ENCODE peak calls at places on chromosomes 12 and 14, in eight cellular contexts. Q is GM23248, F is thoracic aorta, B is cardiac muscle cell, N is ovary, X is fibroblast of lung, G is lower lobe of right lung, D is tibial artery. W is an unnamed sample.
A peak's percentile ranks its signal among the peaks of the same experiment; 100 is the strongest.

GRCh38 chr14:103511022-103511693 is 11.5 kb downstream of the CKB start:
- DNase-seq in Q (no peak), F (no peak), B (no peak), N (peak; percentile 15), X (no peak), G (peak; percentile 27), D (no peak), W (no peak)

GRCh38 chr12:76299536-76300296 is 48.5 kb downstream of the BBS10 start:
- DNase-seq in Q (no peak), F (no peak), B (no peak), N (no peak), X (no peak), G (no peak), D (no peak), W (no peak)

GRCh38 chr14:104331871-104332605 is 193.7 kb downstream of the KIF26A start:
- DNase-seq in Q (no peak), F (no peak), B (no peak), N (no peak), X (no peak), G (peak; percentile 30), D (no peak), W (no peak)

GRCh38 chr12:59040651-59041050 is 120.3 kb upstream of the LRIG3 start:
- DNase-seq in Q (peak; percentile 84), F (no peak), B (peak; percentile 63), N (no peak), X (peak; percentile 88), G (no peak), D (no peak), W (no peak)

GRCh38 chr12:99983721-99984258 is 946 bp downstream of the ANKS1B start:
- DNase-seq in Q (peak; percentile 17), F (no peak), B (no peak), N (no peak), X (peak; percentile 4), G (no peak), D (no peak), W (no peak)

GRCh38 chr12:76374395-76375020 is 26.3 kb upstream of the BBS10 start:
- DNase-seq in Q (peak; percentile 39), F (no peak), B (no peak), N (no peak), X (peak; percentile 17), G (no peak), D (no peak), W (no peak)

GRCh38 chr12:30694971-30695326 is 720 bp downstream of the IPO8 start:
- DNase-seq in Q (peak; percentile 71), F (no peak), B (peak; percentile 42), N (peak; percentile 31), X (peak; percentile 36), G (peak; percentile 63), D (peak; percentile 50), W (no peak)

GRCh38 chr12:117985182-117985581 is 16.4 kb upstream of the KSR2 start:
- DNase-seq in Q (peak; percentile 24), F (no peak), B (no peak), N (no peak), X (no peak), G (no peak), D (no peak), W (no peak)

GRCh38 chr12:1918081-1918874 is at the start of gene CACNA2D4:
- DNase-seq in Q (no peak), F (no peak), B (no peak), N (no peak), X (no peak), G (peak; percentile 51), D (no peak), W (no peak)

GRCh38 chr14:69612014-69612758 is 790 bp downstream of the SUSD6 start:
- DNase-seq in Q (peak; percentile 59), F (no peak), B (peak; percentile 28), N (peak; percentile 35), X (peak; percentile 25), G (peak; percentile 54), D (no peak), W (peak; percentile 37)
- H3K4me1 ChIP-seq in Q (peaks cover 48% of the 10 kb centered on the region), F (peaks cover 48% of the 10 kb centered on the region), B (peaks cover 41% of the 10 kb centered on the region), N (peaks cover 14% of the 10 kb centered on the region), X (peaks cover 12% of the 10 kb centered on the region), G (peaks cover 56% of the 10 kb centered on the region), D (no peaks in the 10 kb centered on the region), W (peaks cover 67% of the 10 kb centered on the region)

GRCh38 chr14:102437997-102438922 is 71.3 kb downstream of the ANKRD9 start:
- DNase-seq in Q (peak; percentile 94), F (peak; percentile 31), B (peak; percentile 91), N (peak; percentile 90), X (peak; percentile 79), G (peak; percentile 88), D (peak; percentile 77), W (peak; percentile 60)
- H3K4me3 ChIP-seq in Q (peak overlapping the region; percentile 63), F (peak overlapping the region; percentile 66), B (no peak overlapping the region), N (no peak overlapping the region), X (no peak overlapping the region), G (peak overlapping the region; percentile 33), D (peak overlapping the region; percentile 39), W (no peak overlapping the region)

GRCh38 chr12:3405821-3406220 is 85.2 kb upstream of the PRMT8 start:
- DNase-seq in Q (no peak), F (no peak), B (no peak), N (no peak), X (no peak), G (no peak), D (no peak), W (no peak)

GRCh38 chr12:3407723-3408122 is 83.3 kb upstream of the PRMT8 start:
- DNase-seq in Q (no peak), F (no peak), B (no peak), N (no peak), X (no peak), G (no peak), D (no peak), W (no peak)

GRCh38 chr12:3409662-3410061 is 81.3 kb upstream of the PRMT8 start:
- DNase-seq in Q (no peak), F (no peak), B (no peak), N (no peak), X (no peak), G (no peak), D (no peak), W (no peak)
- H3K9me3 ChIP-seq in Q (no peaks in the 10 kb centered on the region), F (peaks cover 23% of the 10 kb centered on the region), B (no peaks in the 10 kb centered on the region), N (no peaks in the 10 kb centered on the region), X (no peaks in the 10 kb centered on the region), G (peaks cover 30% of the 10 kb centered on the region), D (peaks cover 36% of the 10 kb centered on the region), W (no peaks in the 10 kb centered on the region)

GRCh38 chr12:52436828-52437474 is 2.8 kb upstream of the KRT75 start:
- DNase-seq in Q (no peak), F (no peak), B (no peak), N (no peak), X (no peak), G (no peak), D (no peak), W (no peak)

GRCh38 chr12:52437508-52437907 is 3.3 kb upstream of the KRT75 start:
- DNase-seq in Q (no peak), F (no peak), B (no peak), N (no peak), X (no peak), G (no peak), D (no peak), W (no peak)

GRCh38 chr12:52434760-52435530 is 774 bp upstream of the KRT75 start:
- DNase-seq in Q (peak; percentile 29), F (no peak), B (no peak), N (no peak), X (no peak), G (no peak), D (no peak), W (no peak)

GRCh38 chr12:52435659-52435999 is 1.5 kb upstream of the KRT75 start:
- DNase-seq in Q (no peak), F (no peak), B (no peak), N (no peak), X (no peak), G (no peak), D (no peak), W (no peak)

DNA sequence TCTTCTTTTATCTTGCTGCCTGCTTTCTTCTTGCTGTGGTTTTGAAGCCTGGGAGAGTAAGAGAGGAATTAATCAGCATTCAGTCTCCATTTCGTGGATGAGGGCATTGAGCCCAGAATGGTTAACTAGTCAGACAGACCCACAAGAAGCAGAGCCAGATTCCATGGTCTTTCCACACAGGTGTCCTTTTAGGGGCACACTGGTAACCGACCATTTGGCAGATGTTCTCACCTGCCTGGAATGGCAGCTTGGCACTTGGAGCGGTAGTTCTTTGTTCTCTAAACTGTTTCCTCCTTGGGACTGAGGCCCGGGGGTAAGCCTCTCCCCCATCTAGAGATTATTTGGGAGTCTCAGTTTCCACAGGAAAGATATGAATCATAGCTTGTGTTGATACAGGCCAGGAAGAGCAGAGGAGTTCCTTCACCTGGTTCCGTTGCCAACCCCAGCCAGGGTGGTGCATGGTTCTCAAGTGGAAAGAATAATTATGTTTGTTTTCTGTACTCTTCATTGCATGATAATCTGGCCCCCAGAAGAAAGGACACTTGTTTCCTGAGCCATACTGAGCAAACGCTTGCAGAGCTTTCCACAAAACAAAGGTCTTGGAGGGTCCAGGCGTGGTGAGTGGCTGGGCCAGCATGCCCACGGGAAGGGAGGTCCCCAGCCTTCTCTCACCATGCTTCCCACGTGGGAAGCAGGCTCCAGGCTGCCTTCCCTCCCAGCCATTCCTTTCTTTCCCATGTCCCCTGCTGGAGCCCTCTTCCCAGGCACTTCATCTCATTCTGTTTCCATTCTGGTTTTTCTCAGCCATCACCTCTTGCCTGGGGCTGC is 2.0 kb upstream of the KRT75 start:
- DNase-seq in Q (peak; percentile 56), F (no peak), B (peak; percentile 83), N (no peak), X (no peak), G (no peak), D (no peak), W (no peak)
- H3K4me1 ChIP-seq in Q (peaks cover 13% of the 10 kb centered on the region), F (no peaks in the 10 kb centered on the region), B (peaks cover 11% of the 10 kb centered on the region), N (no peaks in the 10 kb centered on the region), X (no peaks in the 10 kb centered on the region), G (no peaks in the 10 kb centered on the region), D (no peaks in the 10 kb centered on the region), W (no peaks in the 10 kb centered on the region)

GRCh38 chr14:50837850-50838470 is 7.0 kb upstream of the NIN start:
- DNase-seq in Q (no peak), F (no peak), B (no peak), N (no peak), X (no peak), G (no peak), D (no peak), W (no peak)
- H3K4me3 ChIP-seq in Q (no peak overlapping the region), F (no peak overlapping the region), B (no peak overlapping the region), N (no peak overlapping the region), X (no peak overlapping the region), G (no peak overlapping the region), D (no peak overlapping the region), W (no peak overlapping the region)

DNA sequence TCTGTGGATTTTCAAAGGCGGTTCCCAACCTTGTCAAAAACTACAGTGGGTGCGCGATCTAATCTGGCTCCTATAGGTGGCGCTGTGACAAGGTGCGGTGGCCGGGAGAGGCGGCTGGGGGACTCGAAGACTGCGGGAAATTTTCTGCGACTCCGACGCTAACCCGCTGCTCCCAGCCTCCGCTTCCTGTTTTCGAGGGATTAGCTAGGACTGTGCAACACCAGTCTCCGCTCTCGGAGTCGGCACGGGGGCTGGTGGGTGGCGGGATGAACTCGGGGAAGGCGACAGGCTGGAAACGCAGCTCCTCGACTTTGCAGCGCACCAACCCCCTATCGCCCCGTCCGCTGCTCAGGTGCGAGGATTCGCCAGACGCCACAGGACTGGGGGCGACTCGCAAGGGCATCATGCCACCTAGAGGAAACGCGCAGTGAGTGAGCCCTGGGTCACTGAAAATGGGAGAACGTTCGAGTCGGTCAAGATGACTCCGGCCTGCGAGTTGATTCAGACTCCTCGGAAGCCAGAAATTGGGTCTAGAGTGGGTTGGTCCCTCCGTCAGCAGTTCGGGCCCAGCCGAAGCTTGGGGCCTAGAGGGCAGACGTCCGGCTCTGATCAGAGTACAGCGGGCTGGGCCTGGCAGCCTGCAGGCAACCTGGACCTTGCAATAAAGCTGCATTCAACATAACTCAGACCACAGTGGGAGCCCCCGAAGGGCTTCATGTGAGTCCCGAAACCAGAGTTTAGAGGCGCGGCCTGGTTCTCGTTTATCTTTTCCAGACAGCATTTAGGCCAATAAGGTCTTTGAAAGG is 5.5 kb upstream of the PAX9 start:
- DNase-seq in Q (peak; percentile 42), F (no peak), B (no peak), N (no peak), X (no peak), G (no peak), D (no peak), W (no peak)
- H3K9me3 ChIP-seq in Q (no peaks in the 10 kb centered on the region), F (no peaks in the 10 kb centered on the region), B (no peaks in the 10 kb centered on the region), N (no peaks in the 10 kb centered on the region), X (no peaks in the 10 kb centered on the region), G (no peaks in the 10 kb centered on the region), D (no peaks in the 10 kb centered on the region), W (no peaks in the 10 kb centered on the region)